ENCODE peak calls at places on chromosomes 12 and 14, in eight cellular contexts. O is stomach, R is pancreas, V is RWPE1, I is lung, L is heart left ventricle, D is uterus, G is A673. K is an unnamed sample.
A peak's percentile ranks its signal among the peaks of the same experiment; 100 is the strongest.

GRCh38 chr12:54967461-54967860 is 17.1 kb downstream of the TESPA1 start:
- DNase-seq in G (no peak), D (no peak), V (no peak), L (no peak), R (no peak), I (no peak), O (peak; percentile 33), K (no peak)

GRCh38 chr14:93648440-93649168 is 139.7 kb downstream of the PRIMA1 start:
- DNase-seq in O (no peak), L (no peak), R (no peak), G (peak; percentile 12), I (no peak), D (no peak), V (peak; percentile 34), K (no peak)

GRCh38 chr12:56298828-56299227 is 1.3 kb downstream of the CS start:
- DNase-seq in V (no peak), R (no peak), L (no peak), D (no peak), O (no peak), G (no peak), I (no peak), K (no peak)

GRCh38 chr12:70068743-70069142 is 174.5 kb upstream of the CNOT2 start:
- DNase-seq in G (no peak), R (no peak), D (no peak), L (no peak), O (no peak), V (no peak), I (no peak), K (no peak)

GRCh38 chr14:69460093-69460701 is 24.3 kb upstream of the PLEKHD1 start:
- DNase-seq in G (peak; percentile 86), V (peak; percentile 81), R (peak; percentile 51), L (peak; percentile 55), D (peak; percentile 67), I (peak; percentile 49), O (peak; percentile 65), K (peak; percentile 21)

GRCh38 chr12:91317324-91317723 is 134.7 kb upstream of the DCN start:
- DNase-seq in O (no peak), L (no peak), D (no peak), G (no peak), I (no peak), V (no peak), R (no peak), K (no peak)

GRCh38 chr12:124073636-124074035 is 100.6 kb downstream of the ZNF664 start:
- DNase-seq in I (no peak), L (no peak), D (no peak), G (no peak), V (no peak), R (no peak), O (no peak), K (no peak)

GRCh38 chr12:83827860-83828259 is 1084.7 kb downstream of the SLC6A15 start:
- DNase-seq in V (no peak), O (no peak), R (no peak), G (peak; percentile 19), L (no peak), D (no peak), I (no peak), K (no peak)

GRCh38 chr12:24838531-24838950 is 110.4 kb downstream of the BCAT1 start:
- DNase-seq in D (peak; percentile 30), R (peak; percentile 28), V (no peak), L (no peak), O (no peak), I (no peak), G (no peak), K (no peak)

GRCh38 chr14:95597784-95598204 is 62.9 kb downstream of the GLRX5 start:
- DNase-seq in V (no peak), R (peak; percentile 16), G (peak; percentile 36), I (no peak), D (no peak), L (no peak), O (no peak), K (no peak)

GRCh38 chr12:10406725-10407124 is 2.8 kb downstream of the KLRC4 start:
- DNase-seq in R (no peak), O (no peak), V (no peak), D (no peak), G (no peak), L (no peak), I (no peak), K (no peak)

GRCh38 chr12:72365151-72365550 is 93.0 kb downstream of the TRHDE start:
- DNase-seq in G (no peak), L (no peak), D (no peak), R (no peak), I (no peak), V (no peak), O (no peak), K (no peak)

GRCh38 chr12:7122876-7123769 is 5.6 kb downstream of the RBP5 start:
- DNase-seq in R (no peak), V (no peak), I (no peak), G (no peak), L (peak; percentile 49), D (no peak), O (no peak), K (no peak)

GRCh38 chr14:86654558-86655184 is 1124.7 kb downstream of the FLRT2 start:
- DNase-seq in L (no peak), R (peak; percentile 51), D (peak; percentile 23), G (peak; percentile 86), O (peak; percentile 80), I (peak; percentile 45), V (peak; percentile 24), K (peak; percentile 7)

GRCh38 chr14:65926935-65927700 is 514.6 kb downstream of the FUT8 start:
- DNase-seq in D (no peak), R (no peak), L (no peak), I (no peak), V (no peak), O (no peak), G (no peak), K (no peak)

GRCh38 chr14:89407856-89408255 is 9.2 kb downstream of the FOXN3 start:
- DNase-seq in R (no peak), V (no peak), I (no peak), G (no peak), D (no peak), L (no peak), O (no peak), K (no peak)

GRCh38 chr12:52175411-52176350 is 16.1 kb downstream of the KRT80 start:
- DNase-seq in L (no peak), V (peak; percentile 89), D (no peak), G (peak; percentile 84), R (no peak), O (no peak), I (no peak), K (no peak)

GRCh38 chr14:71411280-71411595 is 504.0 kb downstream of the PCNX1 start:
- DNase-seq in G (no peak), V (no peak), R (no peak), D (no peak), L (no peak), I (no peak), O (no peak), K (no peak)

GRCh38 chr14:71415404-71415690 is 508.1 kb downstream of the PCNX1 start:
- DNase-seq in V (no peak), G (no peak), L (no peak), R (no peak), O (no peak), D (no peak), I (no peak), K (no peak)

GRCh38 chr14:71416392-71416791 is 509.1 kb downstream of the PCNX1 start:
- DNase-seq in V (peak; percentile 30), O (no peak), D (no peak), I (no peak), L (no peak), G (no peak), R (no peak), K (no peak)

GRCh38 chr14:71411766-71412165 is 504.5 kb downstream of the PCNX1 start:
- DNase-seq in R (no peak), D (no peak), O (no peak), G (peak; percentile 47), I (no peak), V (no peak), L (no peak), K (no peak)

DNA sequence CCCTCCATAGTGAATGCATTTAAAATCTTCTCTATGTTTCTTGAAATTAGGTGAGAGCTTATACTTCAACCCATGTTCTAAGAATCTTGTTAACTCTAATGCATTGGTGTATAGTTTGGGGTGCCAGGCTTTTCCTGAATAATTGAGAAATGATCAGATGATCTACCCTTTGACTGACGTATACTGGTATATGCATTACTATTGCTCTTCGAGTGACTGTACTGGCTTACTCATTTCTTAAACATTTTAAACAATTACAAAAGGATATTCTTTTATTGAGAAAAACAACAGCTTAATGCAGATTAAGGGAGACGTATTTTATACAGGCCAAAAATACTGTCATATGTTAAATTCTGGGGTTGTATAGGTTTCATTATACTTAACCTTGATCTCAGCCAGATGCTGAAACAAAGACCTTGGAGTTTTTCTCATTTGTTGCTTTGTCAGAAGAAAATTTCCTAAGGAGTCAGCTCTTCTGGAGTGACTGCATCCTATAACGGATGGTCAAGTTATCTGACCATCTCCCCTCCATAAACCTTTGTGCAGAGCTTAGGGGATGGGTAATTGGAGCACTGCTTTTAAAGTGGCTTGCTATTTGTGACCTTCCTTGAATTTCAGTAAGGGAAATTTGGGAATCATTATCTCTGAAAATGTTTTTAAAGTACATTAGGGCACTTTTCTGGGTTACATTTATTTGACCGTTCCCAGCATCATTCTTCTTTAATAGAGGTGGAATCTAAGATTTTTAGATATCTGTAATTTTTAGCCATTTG is 507.6 kb downstream of the PCNX1 start:
- DNase-seq in G (no peak), V (peak; percentile 24), I (no peak), D (no peak), O (no peak), R (no peak), L (no peak), K (no peak)
- H3K27ac ChIP-seq in G (no peak overlapping the region), V (no peak overlapping the region), I (no peak overlapping the region), D (no peak overlapping the region), O (no peak overlapping the region), R (no peak overlapping the region), L (no peak overlapping the region), K (no peak overlapping the region)

DNA sequence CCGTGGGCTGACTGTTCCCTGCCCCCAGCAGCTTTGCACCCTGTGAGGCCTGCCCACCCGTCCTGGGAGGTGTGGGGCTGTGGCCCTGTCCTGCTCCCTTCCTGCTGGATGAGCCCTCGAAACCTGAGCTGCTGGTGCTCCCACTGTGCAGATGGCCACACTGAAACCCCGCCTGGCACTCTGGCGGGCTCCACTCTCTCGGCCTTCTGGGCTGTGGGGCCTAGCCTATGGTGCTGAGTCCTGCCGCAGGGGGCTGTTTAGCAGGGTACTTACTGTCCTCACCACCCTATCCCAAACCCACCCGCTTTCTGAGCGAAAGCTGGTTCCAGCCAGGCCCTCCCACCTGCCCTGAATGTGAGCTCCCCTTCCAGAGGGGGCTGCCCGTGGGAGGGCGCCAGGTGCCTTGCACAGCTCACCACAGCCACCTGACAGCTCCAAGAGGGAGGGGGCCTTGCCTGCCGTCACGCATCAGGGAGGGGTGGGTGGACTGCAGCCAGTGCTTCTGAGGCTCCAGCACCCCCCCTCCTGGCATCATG is 7.3 kb downstream of the SLC25A47 start:
- DNase-seq in L (no peak), D (no peak), I (no peak), O (no peak), V (no peak), G (no peak), R (no peak), K (no peak)
- H3K27ac ChIP-seq in L (no peak overlapping the region), D (no peak overlapping the region), I (no peak overlapping the region), O (no peak overlapping the region), V (no peak overlapping the region), G (no peak overlapping the region), R (no peak overlapping the region), K (no peak overlapping the region)

GRCh38 chr14:34710006-34710405 is 4.4 kb downstream of the CFL2 start:
- DNase-seq in D (no peak), V (no peak), O (no peak), I (no peak), L (no peak), G (no peak), R (no peak), K (no peak)
- H3K27ac ChIP-seq in D (peak overlapping the region; percentile 98), V (no peak overlapping the region), O (no peak overlapping the region), I (peak overlapping the region; percentile 33), L (peak overlapping the region; percentile 99), G (no peak overlapping the region), R (peak overlapping the region; percentile 39), K (no peak overlapping the region)

GRCh38 chr12:68462799-68463198 is 130.6 kb upstream of the MDM1 start:
- DNase-seq in G (no peak), D (no peak), V (no peak), I (no peak), O (no peak), R (no peak), L (no peak), K (no peak)
- H3K27ac ChIP-seq in G (no peak overlapping the region), D (no peak overlapping the region), V (no peak overlapping the region), I (no peak overlapping the region), O (no peak overlapping the region), R (no peak overlapping the region), L (no peak overlapping the region), K (no peak overlapping the region)

K was measured in CD4-positive, alpha-beta T cell.